ENCODE peak calls at places on chromosomes 16 and 17, in ten cellular contexts. One of them, this sample, is unnamed.

GRCh38 chr17:38898812-38899348 is 26.5 kb upstream of the LASP1NB start:
- DNase-seq in HFFc6: no peak
- DNase-seq in tibial nerve: no peak
- DNase-seq in choroid plexus epithelial cell: no peak
- DNase-seq in amygdala: no peak
- DNase-seq in small intestine: peak; percentile 87
- DNase-seq in NCI-H187 treated with DMSO at 0.1 percent for 48 hours: no peak
- DNase-seq in NCI-H2171: no peak
- DNase-seq in NCI-H1694: no peak
- DNase-seq in AG04450: no peak
- DNase-seq in this sample: peak; percentile 75

GRCh38 chr16:70661534-70661917 is 15.2 kb downstream of the IL34 start:
- DNase-seq in HFFc6: no peak
- DNase-seq in tibial nerve: no peak
- DNase-seq in choroid plexus epithelial cell: no peak
- DNase-seq in amygdala: no peak
- DNase-seq in small intestine: no peak
- DNase-seq in NCI-H187 treated with DMSO at 0.1 percent for 48 hours: no peak
- DNase-seq in NCI-H2171: no peak
- DNase-seq in NCI-H1694: no peak
- DNase-seq in AG04450: no peak
- DNase-seq in this sample: no peak

GRCh38 chr17:1959871-1960569 is 65.1 kb downstream of the RTN4RL1 start:
- DNase-seq in HFFc6: no peak
- DNase-seq in tibial nerve: peak; percentile 19
- DNase-seq in choroid plexus epithelial cell: peak; percentile 66
- DNase-seq in amygdala: peak; percentile 35
- DNase-seq in small intestine: no peak
- DNase-seq in NCI-H187 treated with DMSO at 0.1 percent for 48 hours: peak; percentile 23
- DNase-seq in NCI-H2171: no peak
- DNase-seq in NCI-H1694: no peak
- DNase-seq in AG04450: peak; percentile 48
- DNase-seq in this sample: no peak

GRCh38 chr17:57111386-57111785 is 26.3 kb downstream of the AKAP1 start:
- DNase-seq in HFFc6: no peak
- DNase-seq in tibial nerve: no peak
- DNase-seq in choroid plexus epithelial cell: no peak
- DNase-seq in amygdala: no peak
- DNase-seq in small intestine: no peak
- DNase-seq in NCI-H187 treated with DMSO at 0.1 percent for 48 hours: no peak
- DNase-seq in NCI-H2171: no peak
- DNase-seq in NCI-H1694: no peak
- DNase-seq in AG04450: no peak
- DNase-seq in this sample: no peak

GRCh38 chr17:38881600-38882191 is 11.8 kb downstream of the LASP1 start:
- DNase-seq in HFFc6: no peak
- DNase-seq in tibial nerve: peak; percentile 62
- DNase-seq in choroid plexus epithelial cell: peak; percentile 95
- DNase-seq in amygdala: no peak
- DNase-seq in small intestine: no peak
- DNase-seq in NCI-H187 treated with DMSO at 0.1 percent for 48 hours: no peak
- DNase-seq in NCI-H2171: no peak
- DNase-seq in NCI-H1694: no peak
- DNase-seq in AG04450: no peak
- DNase-seq in this sample: no peak

GRCh38 chr17:4786111-4786491 is at the start of gene VMO1:
- DNase-seq in HFFc6: no peak
- DNase-seq in tibial nerve: no peak
- DNase-seq in choroid plexus epithelial cell: no peak
- DNase-seq in amygdala: no peak
- DNase-seq in small intestine: no peak
- DNase-seq in NCI-H187 treated with DMSO at 0.1 percent for 48 hours: no peak
- DNase-seq in NCI-H2171: no peak
- DNase-seq in NCI-H1694: no peak
- DNase-seq in AG04450: no peak
- DNase-seq in this sample: no peak

GRCh38 chr16:51697454-51697853 is 546.4 kb upstream of the SALL1 start:
- DNase-seq in HFFc6: no peak
- DNase-seq in tibial nerve: no peak
- DNase-seq in choroid plexus epithelial cell: no peak
- DNase-seq in amygdala: no peak
- DNase-seq in small intestine: no peak
- DNase-seq in NCI-H187 treated with DMSO at 0.1 percent for 48 hours: no peak
- DNase-seq in NCI-H2171: no peak
- DNase-seq in NCI-H1694: no peak
- DNase-seq in AG04450: no peak
- DNase-seq in this sample: no peak

GRCh38 chr17:80446645-80447405 is 29.6 kb downstream of the NPTX1 start:
- DNase-seq in HFFc6: peak; percentile 22
- DNase-seq in tibial nerve: no peak
- DNase-seq in choroid plexus epithelial cell: no peak
- DNase-seq in amygdala: no peak
- DNase-seq in small intestine: no peak
- DNase-seq in NCI-H187 treated with DMSO at 0.1 percent for 48 hours: no peak
- DNase-seq in NCI-H2171: peak; percentile 49
- DNase-seq in NCI-H1694: peak; percentile 35
- DNase-seq in AG04450: no peak
- DNase-seq in this sample: no peak

GRCh38 chr17:18004345-18004744 is 31.7 kb downstream of the DRC3 start:
- DNase-seq in HFFc6: no peak
- DNase-seq in tibial nerve: no peak
- DNase-seq in choroid plexus epithelial cell: no peak
- DNase-seq in amygdala: no peak
- DNase-seq in small intestine: no peak
- DNase-seq in NCI-H187 treated with DMSO at 0.1 percent for 48 hours: peak; percentile 12
- DNase-seq in NCI-H2171: peak; percentile 43
- DNase-seq in NCI-H1694: peak; percentile 69
- DNase-seq in AG04450: no peak
- DNase-seq in this sample: no peak